ENCODE peak calls at places on chromosomes 5 and 9, in four cellular contexts. One of them, this sample, is unnamed.

GRCh38 chr5:140926211-140926902 is at the start of gene PCDHAC1:
- DNase-seq in sigmoid colon: peak; percentile 85
- DNase-seq in A549: peak; percentile 84
- DNase-seq in astrocyte: peak; percentile 5
- DNase-seq in this sample: peak; percentile 68

GRCh38 chr5:117262607-117263131 is 688.0 kb upstream of the SEMA6A start:
- DNase-seq in sigmoid colon: no peak
- DNase-seq in A549: no peak
- DNase-seq in astrocyte: no peak
- DNase-seq in this sample: no peak

GRCh38 chr9:27528278-27528885 is 1.2 kb downstream of the MOB3B start:
- DNase-seq in sigmoid colon: peak; percentile 94
- DNase-seq in A549: no peak
- DNase-seq in astrocyte: peak; percentile 60
- DNase-seq in this sample: peak; percentile 73

GRCh38 chr5:117624226-117624625 is 1049.6 kb upstream of the SEMA6A start:
- DNase-seq in sigmoid colon: no peak
- DNase-seq in A549: no peak
- DNase-seq in astrocyte: no peak
- DNase-seq in this sample: no peak

GRCh38 chr9:133284362-133284761 is 9.4 kb upstream of the ABO start:
- DNase-seq in sigmoid colon: no peak
- DNase-seq in A549: no peak
- DNase-seq in astrocyte: no peak
- DNase-seq in this sample: no peak

GRCh38 chr9:129631673-129632129 is 5.7 kb downstream of the NTMT1 start:
- DNase-seq in sigmoid colon: no peak
- DNase-seq in A549: no peak
- DNase-seq in astrocyte: no peak
- DNase-seq in this sample: peak; percentile 15

GRCh38 chr9:71620806-71621205 is 147.5 kb downstream of the CEMIP2 start:
- DNase-seq in sigmoid colon: no peak
- DNase-seq in A549: no peak
- DNase-seq in astrocyte: no peak
- DNase-seq in this sample: no peak

GRCh38 chr5:76175051-76175666 is 92.0 kb downstream of the SV2C start:
- DNase-seq in sigmoid colon: no peak
- DNase-seq in A549: peak; percentile 59
- DNase-seq in astrocyte: peak; percentile 6
- DNase-seq in this sample: no peak

GRCh38 chr9:124210697-124211096 is 47.1 kb upstream of the NEK6 start:
- DNase-seq in sigmoid colon: no peak
- DNase-seq in A549: no peak
- DNase-seq in astrocyte: no peak
- DNase-seq in this sample: no peak

GRCh38 chr5:147565524-147565923 is 55.7 kb upstream of the DPYSL3 start:
- DNase-seq in sigmoid colon: no peak
- DNase-seq in A549: peak; percentile 56
- DNase-seq in astrocyte: peak; percentile 95
- DNase-seq in this sample: no peak

GRCh38 chr5:177529247-177529901 is 12.6 kb upstream of the DDX41 start:
- DNase-seq in sigmoid colon: peak; percentile 40
- DNase-seq in A549: no peak
- DNase-seq in astrocyte: no peak
- DNase-seq in this sample: no peak

GRCh38 chr9:11893331-11893730 is 799.9 kb upstream of the TYRP1 start:
- DNase-seq in sigmoid colon: no peak
- DNase-seq in A549: no peak
- DNase-seq in astrocyte: peak; percentile 37
- DNase-seq in this sample: no peak

GRCh38 chr9:118961857-118962256 is 407.4 kb downstream of the BRINP1 start:
- DNase-seq in sigmoid colon: no peak
- DNase-seq in A549: peak; percentile 2
- DNase-seq in astrocyte: peak; percentile 92
- DNase-seq in this sample: no peak

GRCh38 chr5:179795049-179795862 is 1.5 kb downstream of the LTC4S start:
- DNase-seq in sigmoid colon: peak; percentile 70
- DNase-seq in A549: no peak
- DNase-seq in astrocyte: no peak
- DNase-seq in this sample: peak; percentile 48

GRCh38 chr5:40381676-40382363 is 297.9 kb upstream of the PTGER4 start:
- DNase-seq in sigmoid colon: no peak
- DNase-seq in A549: peak; percentile 31
- DNase-seq in astrocyte: peak; percentile 19
- DNase-seq in this sample: no peak

GRCh38 chr5:136054133-136054996 is 25.6 kb downstream of the TGFBI start:
- DNase-seq in sigmoid colon: no peak
- DNase-seq in A549: no peak
- DNase-seq in astrocyte: no peak
- DNase-seq in this sample: no peak

GRCh38 chr5:36904677-36905076 is 28.1 kb downstream of the NIPBL start:
- DNase-seq in sigmoid colon: no peak
- DNase-seq in A549: no peak
- DNase-seq in astrocyte: no peak
- DNase-seq in this sample: no peak

GRCh38 chr5:96275051-96275450 is 158.0 kb downstream of the PCSK1 start:
- DNase-seq in sigmoid colon: no peak
- DNase-seq in A549: no peak
- DNase-seq in astrocyte: no peak
- DNase-seq in this sample: no peak
- H3K27ac ChIP-seq in sigmoid colon: no peak overlapping the region
- H3K27ac ChIP-seq in A549: no peak overlapping the region
- H3K27ac ChIP-seq in astrocyte: no peak overlapping the region
- H3K27ac ChIP-seq in this sample: no peak overlapping the region

GRCh38 chr5:81165493-81166119 is 67.5 kb upstream of the CKMT2 start:
- DNase-seq in sigmoid colon: no peak
- DNase-seq in A549: peak; percentile 71
- DNase-seq in astrocyte: peak; percentile 64
- DNase-seq in this sample: peak; percentile 71

GRCh38 chr5:81164936-81165335 is 68.2 kb upstream of the CKMT2 start:
- DNase-seq in sigmoid colon: no peak
- DNase-seq in A549: no peak
- DNase-seq in astrocyte: peak; percentile 92
- DNase-seq in this sample: no peak

GRCh38 chr5:81162501-81162900 is 70.6 kb upstream of the CKMT2 start:
- DNase-seq in sigmoid colon: no peak
- DNase-seq in A549: no peak
- DNase-seq in astrocyte: no peak
- DNase-seq in this sample: no peak

GRCh38 chr5:81163641-81164040 is 69.5 kb upstream of the CKMT2 start:
- DNase-seq in sigmoid colon: no peak
- DNase-seq in A549: no peak
- DNase-seq in astrocyte: peak; percentile 51
- DNase-seq in this sample: no peak

GRCh38 chr5:81164466-81164865 is 68.7 kb upstream of the CKMT2 start:
- DNase-seq in sigmoid colon: no peak
- DNase-seq in A549: no peak
- DNase-seq in astrocyte: peak; percentile 71
- DNase-seq in this sample: no peak
- H3K27ac ChIP-seq in sigmoid colon: no peak overlapping the region
- H3K27ac ChIP-seq in A549: no peak overlapping the region
- H3K27ac ChIP-seq in astrocyte: no peak overlapping the region
- H3K27ac ChIP-seq in this sample: no peak overlapping the region

DNA sequence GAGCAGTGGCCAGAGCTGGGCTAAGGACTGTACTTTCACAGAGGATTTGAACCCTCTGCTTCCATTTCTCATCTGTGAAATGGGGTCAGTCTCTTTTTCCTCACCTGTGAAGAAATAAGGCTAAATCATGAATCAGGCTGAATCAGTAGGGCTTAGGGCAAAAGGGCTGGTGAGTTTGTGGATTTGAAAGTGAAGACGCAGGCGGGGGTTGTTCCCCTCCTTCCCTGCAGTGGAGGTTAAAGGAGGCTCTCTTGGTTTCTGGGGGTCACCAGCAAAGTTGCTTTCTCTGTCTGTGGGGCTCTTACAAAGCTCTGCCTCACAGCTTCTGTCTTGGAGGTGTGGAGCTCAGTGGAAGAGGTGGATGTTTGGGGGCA is 17.6 kb upstream of the NDST1 start:
- DNase-seq in sigmoid colon: no peak
- DNase-seq in A549: no peak
- DNase-seq in astrocyte: no peak
- DNase-seq in this sample: no peak
- H3K27ac ChIP-seq in sigmoid colon: peak overlapping the region; percentile 98
- H3K27ac ChIP-seq in A549: no peak overlapping the region
- H3K27ac ChIP-seq in astrocyte: peak overlapping the region; percentile 95
- H3K27ac ChIP-seq in this sample: peak overlapping the region; percentile 41

GRCh38 chr9:89390578-89390977 is 72.3 kb downstream of the SECISBP2 start:
- DNase-seq in sigmoid colon: no peak
- DNase-seq in A549: no peak
- DNase-seq in astrocyte: no peak
- DNase-seq in this sample: no peak
- H3K27ac ChIP-seq in sigmoid colon: no peak overlapping the region
- H3K27ac ChIP-seq in A549: no peak overlapping the region
- H3K27ac ChIP-seq in astrocyte: no peak overlapping the region
- H3K27ac ChIP-seq in this sample: no peak overlapping the region

DNA sequence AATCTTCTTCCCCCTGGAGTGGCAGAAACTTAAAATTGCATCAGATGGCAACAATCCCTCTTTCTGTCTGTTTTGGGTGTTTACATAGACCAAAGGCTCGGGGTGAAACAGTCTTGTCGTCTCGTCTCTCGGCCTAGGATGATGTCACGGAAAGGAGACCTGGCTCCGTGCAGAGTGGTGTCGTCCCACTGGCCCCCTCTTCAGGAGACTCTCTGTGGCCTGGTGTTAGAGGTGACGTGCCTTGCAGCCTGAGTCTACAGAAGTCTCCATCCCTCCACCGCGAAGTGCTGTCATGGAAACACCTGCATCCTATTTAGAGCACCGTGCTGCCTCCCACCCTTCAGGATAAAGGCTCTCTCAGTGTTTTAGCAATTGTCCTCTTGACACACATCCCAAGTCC is 409.7 kb downstream of the IRX1 start:
- DNase-seq in sigmoid colon: no peak
- DNase-seq in A549: no peak
- DNase-seq in astrocyte: no peak
- DNase-seq in this sample: no peak
- H3K27ac ChIP-seq in sigmoid colon: no peak overlapping the region
- H3K27ac ChIP-seq in A549: no peak overlapping the region
- H3K27ac ChIP-seq in astrocyte: no peak overlapping the region
- H3K27ac ChIP-seq in this sample: no peak overlapping the region